ENCODE peak calls at places on chromosomes 16 and 17, in seven cellular contexts. Q, X, Z, A, J, O and N are unnamed samples.
A peak's percentile ranks its signal among the peaks of the same experiment; 100 is the strongest.

GRCh38 chr16:55508271-55508921 is 476 bp upstream of the LPCAT2 start:
- DNase-seq in Q (no peak), X (no peak), Z (no peak), A (no peak), J (no peak), O (no peak), N (no peak)

GRCh38 chr17:81037026-81037782 is 2.3 kb downstream of the BAIAP2 start:
- DNase-seq in Q (no peak), X (no peak), Z (no peak), A (peak; percentile 72), J (no peak), O (peak; percentile 67), N (no peak)

GRCh38 chr16:81928975-81929374 is 82.3 kb downstream of the SDR42E1 start:
- DNase-seq in Q (no peak), X (no peak), Z (no peak), A (no peak), J (no peak), O (no peak), N (no peak)

GRCh38 chr17:81370304-81370703 is 25.0 kb upstream of the BAHCC1 start:
- DNase-seq in Q (no peak), X (no peak), Z (no peak), A (no peak), J (no peak), O (no peak), N (no peak)

GRCh38 chr16:81752225-81752875 is 26.7 kb upstream of the PLCG2 start:
- DNase-seq in Q (no peak), X (no peak), Z (peak; percentile 46), A (peak; percentile 95), J (no peak), O (no peak), N (peak; percentile 26)

GRCh38 chr16:81544691-81545365 is 100.2 kb downstream of the CMIP start:
- DNase-seq in Q (no peak), X (no peak), Z (no peak), A (peak; percentile 61), J (no peak), O (no peak), N (no peak)

GRCh38 chr17:27247071-27247957 is 46.6 kb upstream of the WSB1 start:
- DNase-seq in Q (no peak), X (no peak), Z (no peak), A (peak; percentile 81), J (no peak), O (peak; percentile 46), N (peak; percentile 64)

GRCh38 chr16:15650698-15651161 is 685 bp downstream of the NDE1 start:
- DNase-seq in Q (peak; percentile 2), X (peak; percentile 21), Z (no peak), A (no peak), J (no peak), O (peak; percentile 22), N (peak; percentile 37)

GRCh38 chr17:49922095-49922494 is 46.9 kb upstream of the DLX4 start:
- DNase-seq in Q (no peak), X (no peak), Z (no peak), A (no peak), J (no peak), O (no peak), N (no peak)

GRCh38 chr16:25426829-25427228 is 169.2 kb upstream of the ZKSCAN2 start:
- DNase-seq in Q (no peak), X (no peak), Z (no peak), A (no peak), J (no peak), O (no peak), N (no peak)

GRCh38 chr17:82408938-82409318 is 9.2 kb upstream of the HEXD start:
- DNase-seq in Q (no peak), X (no peak), Z (no peak), A (no peak), J (no peak), O (no peak), N (no peak)

GRCh38 chr17:41775394-41776226 is 10.9 kb downstream of the JUP start:
- DNase-seq in Q (no peak), X (no peak), Z (no peak), A (no peak), J (no peak), O (no peak), N (peak; percentile 70)

GRCh38 chr16:57372372-57373116 is at the start of gene CX3CL1:
- DNase-seq in Q (peak; percentile 69), X (no peak), Z (no peak), A (no peak), J (no peak), O (peak; percentile 76), N (peak; percentile 69)

GRCh38 chr16:11699234-11699894 is 31.1 kb downstream of the SNN start:
- DNase-seq in Q (no peak), X (no peak), Z (no peak), A (no peak), J (no peak), O (no peak), N (no peak)
- H3K27ac ChIP-seq in Q (peak overlapping the region; percentile 67), X (no peak overlapping the region), Z (no peak overlapping the region), A (peak overlapping the region; percentile 88), J (no peak overlapping the region), O (no peak overlapping the region), N (no peak overlapping the region)

GRCh38 chr16:74019608-74020007 is 277.0 kb upstream of the PSMD7 start:
- DNase-seq in Q (no peak), X (no peak), Z (no peak), A (no peak), J (no peak), O (no peak), N (no peak)
- H3K27ac ChIP-seq in Q (no peak overlapping the region), X (no peak overlapping the region), Z (no peak overlapping the region), A (no peak overlapping the region), J (no peak overlapping the region), O (no peak overlapping the region), N (no peak overlapping the region)

GRCh38 chr17:8266648-8267479 is 17.8 kb downstream of the PFAS start:
- DNase-seq in Q (no peak), X (no peak), Z (no peak), A (no peak), J (no peak), O (no peak), N (no peak)
- H3K27ac ChIP-seq in Q (no peak overlapping the region), X (no peak overlapping the region), Z (no peak overlapping the region), A (no peak overlapping the region), J (no peak overlapping the region), O (no peak overlapping the region), N (no peak overlapping the region)

GRCh38 chr17:76343106-76343505 is 10.6 kb downstream of the PRPSAP1 start:
- DNase-seq in Q (no peak), X (no peak), Z (no peak), A (peak; percentile 22), J (no peak), O (no peak), N (no peak)

GRCh38 chr17:76350463-76350862 is 3.3 kb downstream of the PRPSAP1 start:
- DNase-seq in Q (no peak), X (no peak), Z (no peak), A (no peak), J (no peak), O (no peak), N (no peak)

GRCh38 chr17:76341301-76341700 is 12.4 kb downstream of the PRPSAP1 start:
- DNase-seq in Q (no peak), X (no peak), Z (no peak), A (no peak), J (no peak), O (no peak), N (no peak)

GRCh38 chr17:76345377-76345945 is 8.3 kb downstream of the PRPSAP1 start:
- DNase-seq in Q (no peak), X (no peak), Z (no peak), A (peak; percentile 22), J (no peak), O (no peak), N (no peak)
- H3K27ac ChIP-seq in Q (no peak overlapping the region), X (no peak overlapping the region), Z (no peak overlapping the region), A (no peak overlapping the region), J (no peak overlapping the region), O (no peak overlapping the region), N (no peak overlapping the region)

GRCh38 chr17:2087597-2088211 is 32.8 kb downstream of the HIC1 start:
- DNase-seq in Q (no peak), X (no peak), Z (peak; percentile 87), A (peak; percentile 87), J (no peak), O (no peak), N (no peak)
- H3K27ac ChIP-seq in Q (peak overlapping the region; percentile 34), X (no peak overlapping the region), Z (peak overlapping the region; percentile 59), A (peak overlapping the region; percentile 87), J (no peak overlapping the region), O (no peak overlapping the region), N (peak overlapping the region; percentile 35)

DNA sequence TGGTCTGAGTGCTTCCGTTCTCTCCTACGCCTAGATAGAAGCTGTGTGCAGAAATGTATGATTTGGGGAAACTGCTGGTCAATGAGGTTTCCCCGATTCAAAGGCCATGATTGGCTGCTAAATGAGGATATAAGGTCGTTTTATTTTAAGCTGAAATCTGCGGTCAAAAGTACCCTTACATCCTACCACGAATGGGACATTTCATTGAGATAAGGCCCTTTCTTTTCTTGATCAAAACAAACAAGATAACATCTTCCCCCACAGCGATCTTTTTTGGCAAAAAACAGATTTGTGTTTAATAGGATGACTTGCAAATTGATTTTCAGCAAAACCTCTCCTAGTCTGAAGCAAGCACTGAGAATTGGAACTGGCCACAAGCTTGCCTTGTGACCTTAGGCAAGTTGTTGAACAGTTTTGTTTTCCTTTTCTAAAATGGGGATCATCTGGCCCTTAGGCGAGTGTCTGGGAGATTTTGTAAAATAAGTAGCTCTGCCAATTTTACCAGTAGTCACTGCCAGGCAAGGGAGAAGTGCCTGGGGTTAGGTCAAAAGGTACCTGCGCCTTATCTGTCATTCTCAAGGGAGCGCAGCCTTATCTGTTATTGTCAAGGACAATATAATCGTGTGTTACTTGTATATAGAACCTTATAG is 635 bp downstream of the SCPEP1 start:
- DNase-seq in Q (no peak), X (no peak), Z (no peak), A (no peak), J (no peak), O (no peak), N (no peak)
- H3K27ac ChIP-seq in Q (no peak overlapping the region), X (peak overlapping the region; percentile 47), Z (no peak overlapping the region), A (peak overlapping the region; percentile 86), J (no peak overlapping the region), O (no peak overlapping the region), N (peak overlapping the region; percentile 35)

GRCh38 chr16:2663553-2664521 is 18.5 kb upstream of the KCTD5 start:
- DNase-seq in Q (no peak), X (no peak), Z (no peak), A (no peak), J (no peak), O (no peak), N (no peak)

DNA sequence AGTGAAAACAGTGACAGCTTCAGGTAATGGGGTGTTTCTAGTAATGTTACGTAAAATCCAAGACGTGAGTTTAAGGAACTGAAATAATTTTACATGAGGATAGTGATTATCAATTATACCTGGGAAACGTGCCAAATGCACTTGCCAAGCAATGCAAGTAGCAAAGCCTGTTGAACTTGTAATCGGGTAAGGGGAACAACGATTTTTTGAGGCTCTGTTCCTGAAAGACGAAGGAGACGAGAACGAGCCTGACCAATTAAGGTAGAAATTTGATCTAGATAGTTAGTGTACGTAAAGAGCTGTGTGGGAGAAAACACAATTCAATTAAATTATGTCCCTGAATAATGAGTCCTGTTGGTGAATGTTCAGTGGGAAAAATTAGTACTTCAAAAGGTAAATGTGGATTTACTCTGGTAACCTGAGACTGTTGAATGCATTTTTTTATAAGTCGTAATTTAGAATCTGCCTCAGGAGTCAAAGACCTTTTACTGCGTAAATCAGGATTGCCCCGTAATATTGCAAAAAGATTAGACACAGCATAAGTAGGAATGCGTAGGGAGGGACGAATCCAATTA is 17.7 kb upstream of the KCTD5 start:
- DNase-seq in Q (no peak), X (no peak), Z (no peak), A (no peak), J (no peak), O (no peak), N (no peak)
- H3K27ac ChIP-seq in Q (no peak overlapping the region), X (peak overlapping the region; percentile 19), Z (no peak overlapping the region), A (peak overlapping the region; percentile 38), J (no peak overlapping the region), O (no peak overlapping the region), N (no peak overlapping the region)